ENCODE peak calls at places on chromosomes 7 and 10, in seven cellular contexts. One of them, this sample, is unnamed.

GRCh38 chr7:7246223-7246622 is 63.9 kb downstream of the C1GALT1 start:
- DNase-seq in GM12865: no peak
- DNase-seq in WTC11: no peak
- DNase-seq in GM23338: no peak
- DNase-seq in dorsolateral prefrontal cortex: no peak
- DNase-seq in nephron progenitor cell: no peak
- DNase-seq in HepG2: no peak
- DNase-seq in this sample: no peak

GRCh38 chr7:117011419-117012260 is 58.3 kb downstream of the ST7 start:
- DNase-seq in nephron progenitor cell: no peak
- DNase-seq in GM23338: peak
- DNase-seq in dorsolateral prefrontal cortex: no peak
- DNase-seq in HepG2: no peak
- DNase-seq in GM12865: peak
- DNase-seq in WTC11: no peak
- DNase-seq in this sample: no peak

GRCh38 chr7:138679793-138680192 is 21.4 kb downstream of the SVOPL start:
- DNase-seq in HepG2: no peak
- DNase-seq in WTC11: no peak
- DNase-seq in GM12865: no peak
- DNase-seq in dorsolateral prefrontal cortex: no peak
- DNase-seq in nephron progenitor cell: no peak
- DNase-seq in GM23338: no peak
- DNase-seq in this sample: no peak

GRCh38 chr10:132306951-132307751 is 599 bp downstream of the STK32C start:
- DNase-seq in nephron progenitor cell: peak
- DNase-seq in WTC11: peak
- DNase-seq in GM12865: peak
- DNase-seq in GM23338: peak
- DNase-seq in HepG2: peak
- DNase-seq in dorsolateral prefrontal cortex: no peak
- DNase-seq in this sample: peak

GRCh38 chr7:142999793-143000192 is 27.1 kb downstream of the OR9A2 start:
- DNase-seq in nephron progenitor cell: no peak
- DNase-seq in dorsolateral prefrontal cortex: no peak
- DNase-seq in HepG2: no peak
- DNase-seq in GM12865: no peak
- DNase-seq in GM23338: no peak
- DNase-seq in WTC11: no peak
- DNase-seq in this sample: no peak

GRCh38 chr10:60417898-60418297 is 28.2 kb upstream of the ANK3 start:
- DNase-seq in dorsolateral prefrontal cortex: no peak
- DNase-seq in HepG2: no peak
- DNase-seq in GM12865: no peak
- DNase-seq in nephron progenitor cell: no peak
- DNase-seq in GM23338: no peak
- DNase-seq in WTC11: no peak
- DNase-seq in this sample: no peak

GRCh38 chr7:75033064-75033463 is 40.5 kb downstream of the RCC1L start:
- DNase-seq in WTC11: peak
- DNase-seq in HepG2: peak
- DNase-seq in nephron progenitor cell: no peak
- DNase-seq in GM12865: no peak
- DNase-seq in GM23338: peak
- DNase-seq in dorsolateral prefrontal cortex: no peak
- DNase-seq in this sample: no peak

GRCh38 chr10:69359089-69360025 is 57.4 kb downstream of the TACR2 start:
- DNase-seq in HepG2: no peak
- DNase-seq in nephron progenitor cell: no peak
- DNase-seq in dorsolateral prefrontal cortex: no peak
- DNase-seq in WTC11: no peak
- DNase-seq in GM12865: no peak
- DNase-seq in GM23338: no peak
- DNase-seq in this sample: no peak

GRCh38 chr10:17644485-17644964 is 574 bp downstream of the STAM start:
- DNase-seq in HepG2: no peak
- DNase-seq in GM23338: peak
- DNase-seq in dorsolateral prefrontal cortex: peak
- DNase-seq in nephron progenitor cell: no peak
- DNase-seq in WTC11: no peak
- DNase-seq in GM12865: peak
- DNase-seq in this sample: no peak

DNA sequence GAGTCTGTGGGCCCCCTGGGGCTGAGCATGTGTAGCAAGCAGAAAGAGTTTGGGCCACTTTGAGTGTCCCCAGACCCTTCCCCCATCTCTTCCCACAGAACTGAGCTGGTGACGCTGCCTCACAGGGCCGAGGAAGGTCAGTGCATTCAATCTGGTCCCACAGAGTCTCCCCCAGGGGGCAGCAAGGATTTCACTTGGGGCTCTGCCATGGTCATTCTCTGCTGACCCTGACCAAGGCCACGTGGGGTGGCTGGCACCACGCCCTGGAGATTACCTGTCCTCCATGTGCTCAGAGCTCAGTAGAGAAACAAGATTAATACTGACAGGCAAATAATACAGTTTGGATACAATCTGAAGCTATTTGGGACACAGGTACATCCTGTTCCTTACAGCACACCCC is 30.2 kb downstream of the ADRA2A start:
- DNase-seq in WTC11: peak
- DNase-seq in nephron progenitor cell: no peak
- DNase-seq in GM23338: peak
- DNase-seq in GM12865: no peak
- DNase-seq in dorsolateral prefrontal cortex: no peak
- DNase-seq in HepG2: no peak
- DNase-seq in this sample: peak
- TF ChIP-seq CTCF in WTC11: no peak
- TF ChIP-seq CTCF in nephron progenitor cell: no peak
- TF ChIP-seq CTCF in GM23338: peak
- TF ChIP-seq CTCF in GM12865: no peak
- TF ChIP-seq CTCF in dorsolateral prefrontal cortex: no peak
- TF ChIP-seq CTCF in HepG2: no peak
- TF ChIP-seq CTCF in this sample: peak

DNA sequence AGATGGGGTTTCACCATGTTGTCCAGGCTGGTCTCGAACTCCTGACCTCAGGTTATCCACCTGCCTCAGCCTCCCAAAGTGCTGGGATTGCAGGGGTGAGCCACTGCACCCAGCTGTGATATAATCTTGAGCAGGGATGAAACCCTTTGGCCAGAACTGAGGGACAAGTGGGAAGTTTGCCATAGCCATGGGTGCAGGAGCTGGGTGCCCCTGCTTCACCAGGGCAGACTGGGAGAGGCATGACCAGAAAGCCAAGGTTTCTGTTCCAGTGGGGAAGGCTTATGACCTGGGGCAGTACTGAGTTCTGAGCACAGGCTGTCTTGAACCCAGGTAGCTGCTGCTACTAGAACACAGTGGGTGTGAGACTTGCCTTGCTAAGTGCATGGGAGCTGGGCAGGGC is 40.5 kb upstream of the CDK13 start:
- DNase-seq in nephron progenitor cell: no peak
- DNase-seq in dorsolateral prefrontal cortex: no peak
- DNase-seq in GM23338: no peak
- DNase-seq in GM12865: no peak
- DNase-seq in HepG2: no peak
- DNase-seq in WTC11: no peak
- DNase-seq in this sample: no peak
- TF ChIP-seq CTCF in nephron progenitor cell: no peak
- TF ChIP-seq CTCF in dorsolateral prefrontal cortex: no peak
- TF ChIP-seq CTCF in GM23338: no peak
- TF ChIP-seq CTCF in GM12865: no peak
- TF ChIP-seq CTCF in HepG2: no peak
- TF ChIP-seq CTCF in WTC11: no peak
- TF ChIP-seq CTCF in this sample: no peak

GRCh38 chr10:15439381-15439837 is 68.3 kb upstream of the FAM171A1 start:
- DNase-seq in nephron progenitor cell: no peak
- DNase-seq in GM23338: peak
- DNase-seq in GM12865: no peak
- DNase-seq in WTC11: peak
- DNase-seq in HepG2: peak
- DNase-seq in dorsolateral prefrontal cortex: no peak
- DNase-seq in this sample: no peak
- TF ChIP-seq CTCF in nephron progenitor cell: peak
- TF ChIP-seq CTCF in GM23338: no peak
- TF ChIP-seq CTCF in GM12865: no peak
- TF ChIP-seq CTCF in WTC11: no peak
- TF ChIP-seq CTCF in HepG2: peak
- TF ChIP-seq CTCF in dorsolateral prefrontal cortex: no peak
- TF ChIP-seq CTCF in this sample: no peak

GRCh38 chr7:122457969-122458368 is 153.4 kb upstream of the FEZF1 start:
- DNase-seq in HepG2: no peak
- DNase-seq in dorsolateral prefrontal cortex: no peak
- DNase-seq in GM12865: no peak
- DNase-seq in GM23338: peak
- DNase-seq in WTC11: no peak
- DNase-seq in nephron progenitor cell: no peak
- DNase-seq in this sample: no peak
- TF ChIP-seq CTCF in HepG2: no peak
- TF ChIP-seq CTCF in dorsolateral prefrontal cortex: no peak
- TF ChIP-seq CTCF in GM12865: no peak
- TF ChIP-seq CTCF in GM23338: peak
- TF ChIP-seq CTCF in WTC11: no peak
- TF ChIP-seq CTCF in nephron progenitor cell: no peak
- TF ChIP-seq CTCF in this sample: no peak

GRCh38 chr7:93957767-93958166 is 36.2 kb downstream of the GNG11 start:
- DNase-seq in WTC11: no peak
- DNase-seq in HepG2: no peak
- DNase-seq in GM12865: peak
- DNase-seq in GM23338: no peak
- DNase-seq in dorsolateral prefrontal cortex: no peak
- DNase-seq in nephron progenitor cell: no peak
- DNase-seq in this sample: no peak

GRCh38 chr7:93955304-93955703 is 33.8 kb downstream of the GNG11 start:
- DNase-seq in WTC11: no peak
- DNase-seq in HepG2: no peak
- DNase-seq in GM23338: no peak
- DNase-seq in GM12865: peak
- DNase-seq in dorsolateral prefrontal cortex: no peak
- DNase-seq in nephron progenitor cell: no peak
- DNase-seq in this sample: no peak

GRCh38 chr7:93960986-93961385 is 39.5 kb downstream of the GNG11 start:
- DNase-seq in GM12865: no peak
- DNase-seq in nephron progenitor cell: no peak
- DNase-seq in HepG2: no peak
- DNase-seq in GM23338: no peak
- DNase-seq in WTC11: no peak
- DNase-seq in dorsolateral prefrontal cortex: no peak
- DNase-seq in this sample: no peak

GRCh38 chr7:93958651-93959050 is 37.1 kb downstream of the GNG11 start:
- DNase-seq in GM23338: no peak
- DNase-seq in WTC11: no peak
- DNase-seq in HepG2: no peak
- DNase-seq in dorsolateral prefrontal cortex: no peak
- DNase-seq in GM12865: no peak
- DNase-seq in nephron progenitor cell: no peak
- DNase-seq in this sample: no peak

DNA sequence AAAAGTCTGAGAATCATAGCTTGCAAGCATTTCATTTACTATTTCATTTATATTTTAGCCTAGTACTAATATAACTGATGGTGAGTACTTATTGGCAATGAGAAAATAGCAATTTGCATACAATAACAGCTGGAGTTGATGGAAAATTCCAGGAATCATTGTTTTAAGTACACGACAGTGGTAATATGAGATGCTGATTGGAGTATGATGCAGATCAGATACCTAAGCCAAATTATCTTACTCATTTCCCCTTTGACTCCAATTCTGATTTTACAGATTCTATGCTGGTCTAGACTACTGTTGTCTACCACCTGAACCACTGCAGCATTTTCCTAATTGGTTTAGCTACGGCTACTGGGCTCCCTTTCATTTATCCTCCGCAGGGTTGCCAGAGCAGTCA is 36.7 kb downstream of the GNG11 start:
- DNase-seq in WTC11: no peak
- DNase-seq in HepG2: no peak
- DNase-seq in GM12865: no peak
- DNase-seq in dorsolateral prefrontal cortex: no peak
- DNase-seq in GM23338: no peak
- DNase-seq in nephron progenitor cell: no peak
- DNase-seq in this sample: no peak
- TF ChIP-seq CTCF in WTC11: no peak
- TF ChIP-seq CTCF in HepG2: no peak
- TF ChIP-seq CTCF in GM12865: no peak
- TF ChIP-seq CTCF in dorsolateral prefrontal cortex: no peak
- TF ChIP-seq CTCF in GM23338: no peak
- TF ChIP-seq CTCF in nephron progenitor cell: no peak
- TF ChIP-seq CTCF in this sample: no peak

DNA sequence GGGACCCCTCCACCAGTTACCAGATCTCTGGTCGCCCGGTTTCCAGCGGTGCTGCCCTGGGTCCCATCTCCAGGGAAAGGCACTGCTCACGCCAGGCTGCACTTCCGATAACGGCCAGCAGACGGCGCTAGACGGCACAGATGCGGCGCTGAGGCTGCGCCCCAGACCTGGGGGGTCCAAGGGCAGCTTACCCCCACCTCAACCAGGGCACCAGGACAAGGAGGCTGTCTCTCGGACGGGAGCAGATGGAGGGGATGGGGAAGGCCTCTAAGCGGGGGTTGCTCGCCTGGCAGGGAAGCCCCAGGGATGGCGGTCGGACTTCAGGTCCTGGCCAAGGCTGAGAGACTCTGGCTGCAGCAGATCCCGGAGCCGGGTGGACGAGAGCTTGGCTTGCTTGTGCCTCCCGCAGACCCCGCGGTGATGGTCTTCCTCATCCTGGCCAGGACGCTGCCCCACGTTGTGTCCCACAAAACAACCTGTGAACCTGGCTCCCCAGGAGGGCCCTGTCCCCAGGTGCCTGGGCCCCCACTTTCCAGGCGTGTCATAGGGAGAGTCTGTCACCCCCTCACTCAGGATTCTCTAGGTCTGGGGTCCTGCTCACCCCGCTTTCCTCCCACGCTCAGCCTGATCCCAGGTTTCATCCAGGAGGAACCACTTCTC is 23.9 kb upstream of the ZNF716 start:
- DNase-seq in nephron progenitor cell: no peak
- DNase-seq in WTC11: no peak
- DNase-seq in GM12865: no peak
- DNase-seq in dorsolateral prefrontal cortex: no peak
- DNase-seq in HepG2: no peak
- DNase-seq in GM23338: no peak
- DNase-seq in this sample: no peak
- TF ChIP-seq CTCF in nephron progenitor cell: no peak
- TF ChIP-seq CTCF in WTC11: peak
- TF ChIP-seq CTCF in GM12865: peak
- TF ChIP-seq CTCF in dorsolateral prefrontal cortex: peak
- TF ChIP-seq CTCF in HepG2: peak
- TF ChIP-seq CTCF in GM23338: peak
- TF ChIP-seq CTCF in this sample: no peak

This sample was measured in pancreas.